ENCODE peak calls at places on chromosomes 6 and 20, in eight cellular contexts. F is kidney, T is brain microvascular endothelial cell, O is GM23338, Z is heart left ventricle, N is ovary, Q is neural progenitor cell, B is colonic mucosa. U is an unnamed sample.

GRCh38 chr6:31763617-31763940 is 1.1 kb downstream of the SAPCD1 start:
- DNase-seq in N (no peak), T (no peak), F (peak; percentile 27), Q (peak; percentile 88), B (no peak), Z (no peak), O (peak; percentile 71), U (peak; percentile 59)

GRCh38 chr6:27795697-27796494 is 116.3 kb downstream of the OR2B2 start:
- DNase-seq in T (peak; percentile 92), Q (peak; percentile 79), N (no peak), Z (no peak), O (peak; percentile 96), B (peak; percentile 88), F (no peak), U (peak; percentile 93)

GRCh38 chr6:77633993-77634392 is 18.8 kb upstream of the MEI4 start:
- DNase-seq in F (no peak), O (no peak), B (no peak), Q (no peak), Z (no peak), T (peak; percentile 70), N (no peak), U (no peak)

GRCh38 chr6:168433898-168434297 is 7.1 kb upstream of the SMOC2 start:
- DNase-seq in N (no peak), O (no peak), F (no peak), T (no peak), B (no peak), Q (no peak), Z (no peak), U (no peak)

GRCh38 chr20:19907326-19908056 is 109.7 kb upstream of the NAA20 start:
- DNase-seq in O (no peak), T (no peak), Z (peak; percentile 71), F (no peak), N (no peak), Q (no peak), B (no peak), U (no peak)

GRCh38 chr6:170402318-170403040 is 95.9 kb downstream of the FAM120B start:
- DNase-seq in O (no peak), B (no peak), Z (no peak), T (no peak), Q (no peak), F (no peak), N (no peak), U (no peak)

GRCh38 chr20:41510847-41511453 is 107.2 kb downstream of the CHD6 start:
- DNase-seq in Q (no peak), Z (no peak), O (no peak), B (no peak), T (no peak), N (no peak), F (no peak), U (no peak)

GRCh38 chr20:48467622-48468021 is 360.2 kb downstream of the PREX1 start:
- DNase-seq in Z (no peak), N (no peak), B (peak; percentile 22), O (peak; percentile 54), T (no peak), F (no peak), Q (peak; percentile 47), U (no peak)

GRCh38 chr6:100664274-100665040 is 199.7 kb upstream of the SIM1 start:
- DNase-seq in Q (peak; percentile 26), O (peak; percentile 66), N (no peak), F (no peak), B (no peak), Z (no peak), T (no peak), U (peak; percentile 42)

GRCh38 chr20:15491564-15491963 is 1081.7 kb downstream of the KIF16B start:
- DNase-seq in B (no peak), F (no peak), N (no peak), Q (peak; percentile 30), O (peak; percentile 71), Z (no peak), T (no peak), U (no peak)

GRCh38 chr6:133609404-133610270 is 279.3 kb upstream of the TCF21 start:
- DNase-seq in B (no peak), N (no peak), T (peak; percentile 100), Q (no peak), Z (no peak), O (no peak), F (no peak), U (no peak)

GRCh38 chr6:122947355-122947754 is 48.7 kb upstream of the CLVS2 start:
- DNase-seq in F (no peak), Z (no peak), Q (peak; percentile 73), B (no peak), N (no peak), T (peak; percentile 1), O (peak; percentile 81), U (peak; percentile 78)

GRCh38 chr6:31970604-31971271 is 1.2 kb downstream of the DXO start:
- DNase-seq in B (no peak), Q (no peak), T (no peak), F (peak; percentile 84), N (no peak), Z (no peak), O (no peak), U (peak; percentile 22)

GRCh38 chr6:77650098-77650663 is 2.7 kb upstream of the MEI4 start:
- DNase-seq in Q (peak; percentile 93), O (peak; percentile 96), T (no peak), Z (peak; percentile 53), F (peak; percentile 82), B (no peak), N (no peak), U (peak; percentile 0)

GRCh38 chr20:49583669-49584417 is 15.9 kb upstream of the PTGIS start:
- DNase-seq in Q (no peak), O (no peak), T (peak; percentile 93), B (peak; percentile 68), F (peak; percentile 89), Z (peak; percentile 89), N (peak; percentile 89), U (no peak)

GRCh38 chr20:49581482-49581881 is 13.5 kb upstream of the PTGIS start:
- DNase-seq in O (no peak), N (no peak), B (no peak), Z (no peak), Q (no peak), F (no peak), T (no peak), U (no peak)

GRCh38 chr20:49582413-49583334 is 14.7 kb upstream of the PTGIS start:
- DNase-seq in N (no peak), T (no peak), Z (no peak), O (no peak), B (no peak), Q (no peak), F (peak; percentile 16), U (no peak)

GRCh38 chr20:49584418-49585382 is 16.8 kb upstream of the PTGIS start:
- DNase-seq in O (no peak), Q (no peak), F (peak; percentile 22), Z (no peak), N (no peak), T (no peak), B (peak; percentile 47), U (no peak)

GRCh38 chr20:49583343-49583668 is 15.4 kb upstream of the PTGIS start:
- DNase-seq in O (no peak), N (no peak), B (no peak), Q (no peak), Z (no peak), F (no peak), T (no peak), U (no peak)
- H3K27ac ChIP-seq in O (no peak overlapping the region), N (peak overlapping the region; percentile 70), B (peak overlapping the region; percentile 18), Q (no peak overlapping the region), Z (peak overlapping the region; percentile 56), F (no peak overlapping the region), T (peak overlapping the region; percentile 76), U (no peak overlapping the region)

GRCh38 chr20:59748555-59749292 is 144.4 kb downstream of the PHACTR3 start:
- DNase-seq in F (no peak), B (no peak), Z (peak; percentile 38), O (no peak), T (no peak), N (peak; percentile 30), Q (no peak), U (no peak)
- H3K27ac ChIP-seq in F (no peak overlapping the region), B (no peak overlapping the region), Z (peak overlapping the region; percentile 29), O (no peak overlapping the region), T (no peak overlapping the region), N (no peak overlapping the region), Q (no peak overlapping the region), U (no peak overlapping the region)

GRCh38 chr6:7164536-7165001 is 56.8 kb downstream of the RREB1 start:
- DNase-seq in T (no peak), Q (no peak), N (no peak), Z (no peak), F (no peak), O (no peak), B (no peak), U (no peak)

GRCh38 chr6:7165002-7165735 is 57.4 kb downstream of the RREB1 start:
- DNase-seq in Q (no peak), O (no peak), N (peak; percentile 41), B (peak; percentile 66), Z (no peak), F (no peak), T (no peak), U (no peak)

GRCh38 chr6:7166410-7167293 is 58.9 kb downstream of the RREB1 start:
- DNase-seq in T (peak; percentile 58), Q (no peak), Z (no peak), F (no peak), B (peak; percentile 66), O (no peak), N (no peak), U (no peak)

GRCh38 chr6:7163661-7164071 is 55.9 kb downstream of the RREB1 start:
- DNase-seq in F (no peak), T (no peak), B (no peak), Z (no peak), N (no peak), Q (no peak), O (no peak), U (no peak)

GRCh38 chr6:7165736-7166296 is 58.1 kb downstream of the RREB1 start:
- DNase-seq in B (no peak), N (no peak), T (no peak), Q (peak; percentile 50), Z (no peak), F (no peak), O (peak; percentile 30), U (peak; percentile 83)
- H3K27ac ChIP-seq in B (peak overlapping the region; percentile 63), N (no peak overlapping the region), T (peak overlapping the region; percentile 48), Q (no peak overlapping the region), Z (peak overlapping the region; percentile 5), F (peak overlapping the region; percentile 76), O (no peak overlapping the region), U (peak overlapping the region; percentile 70)

GRCh38 chr6:112225691-112226090 is 28.7 kb downstream of the LAMA4 start:
- DNase-seq in F (no peak), T (no peak), O (no peak), B (no peak), Z (no peak), N (no peak), Q (no peak), U (no peak)

GRCh38 chr6:112227411-112227810 is 27.0 kb downstream of the LAMA4 start:
- DNase-seq in N (no peak), Q (no peak), Z (no peak), O (no peak), F (no peak), B (no peak), T (no peak), U (peak; percentile 39)

GRCh38 chr6:112231609-112232060 is 22.7 kb downstream of the LAMA4 start:
- DNase-seq in Z (no peak), N (no peak), B (no peak), F (no peak), O (no peak), T (no peak), Q (no peak), U (no peak)

GRCh38 chr6:112228480-112229332 is 25.7 kb downstream of the LAMA4 start:
- DNase-seq in T (no peak), Z (no peak), B (no peak), F (no peak), Q (no peak), O (no peak), N (no peak), U (no peak)

GRCh38 chr6:112227992-112228391 is 26.4 kb downstream of the LAMA4 start:
- DNase-seq in T (no peak), B (no peak), Q (no peak), O (no peak), F (no peak), N (no peak), Z (no peak), U (no peak)
- H3K27ac ChIP-seq in T (peak overlapping the region; percentile 18), B (peak overlapping the region; percentile 20), Q (no peak overlapping the region), O (no peak overlapping the region), F (no peak overlapping the region), N (no peak overlapping the region), Z (peak overlapping the region; percentile 47), U (no peak overlapping the region)